ENCODE peak calls at places on chromosomes 6 and 20, in four cellular contexts. A is WTC11, J is K562, Z is HepG2. C is an unnamed sample.
A peak's percentile ranks its signal among the peaks of the same experiment; 100 is the strongest.

GRCh38 chr20:10924628-10925266 is 250.9 kb upstream of the JAG1 start:
- DNase-seq in Z (no peak), A (no peak), J (no peak), C (no peak)

GRCh38 chr6:154361476-154361875 is 4.9 kb upstream of the IPCEF1 start:
- DNase-seq in A (no peak), Z (no peak), J (no peak), C (no peak)

GRCh38 chr6:52603000-52603795 is 26.3 kb upstream of the TRAM2 start:
- DNase-seq in J (no peak), Z (no peak), A (no peak), C (no peak)

GRCh38 chr20:36676701-36677421 is 30.9 kb upstream of the SLA2 start:
- DNase-seq in J (no peak), Z (peak; percentile 83), A (peak; percentile 92), C (no peak)

GRCh38 chr6:110044093-110044492 is 66.0 kb downstream of the GPR6 start:
- DNase-seq in J (no peak), A (no peak), Z (no peak), C (no peak)

GRCh38 chr6:52399511-52400315 is 20.4 kb upstream of the EFHC1 start:
- DNase-seq in J (peak; percentile 54), Z (peak; percentile 77), A (peak; percentile 40), C (no peak)

GRCh38 chr20:38152175-38153010 is 12.7 kb downstream of the TGM2 start:
- DNase-seq in Z (peak; percentile 44), J (no peak), A (no peak), C (peak; percentile 25)

GRCh38 chr6:156379946-156380707 is 397.1 kb upstream of the ARID1B start:
- DNase-seq in J (no peak), A (no peak), Z (no peak), C (no peak)

GRCh38 chr6:39208233-39208720 is 21.0 kb downstream of the KCNK5 start:
- DNase-seq in Z (no peak), A (no peak), J (no peak), C (no peak)

GRCh38 chr6:9638861-9639260 is 776.0 kb downstream of the TFAP2A start:
- DNase-seq in J (no peak), A (no peak), Z (no peak), C (no peak)

GRCh38 chr20:45878076-45878731 is 2.8 kb upstream of the ZSWIM1 start:
- DNase-seq in A (no peak), J (peak; percentile 68), Z (no peak), C (no peak)

GRCh38 chr6:56335733-56336132 is 88.4 kb upstream of the COL21A1 start:
- DNase-seq in A (no peak), Z (no peak), J (no peak), C (no peak)

GRCh38 chr20:2283706-2284423 is 11.9 kb upstream of the TGM3 start:
- DNase-seq in J (no peak), Z (no peak), A (no peak), C (no peak)

GRCh38 chr6:15308445-15309213 is 62.8 kb downstream of the JARID2 start:
- DNase-seq in A (no peak), Z (no peak), J (no peak), C (no peak)

GRCh38 chr20:62088258-62089127 is 22.8 kb upstream of the TAF4 start:
- DNase-seq in A (no peak), J (peak; percentile 61), Z (peak; percentile 80), C (no peak)
- TF ChIP-seq ATF2 in A (no peak), J (peak; percentile 43), Z (no peak), C (no peak)

GRCh38 chr6:73665686-73666319 is 12.0 kb upstream of the SLC17A5 start:
- DNase-seq in Z (no peak), J (no peak), A (no peak), C (no peak)
- TF ChIP-seq ETV6 in Z (no peak), J (no peak), A (no peak), C (peak; percentile 33)

DNA sequence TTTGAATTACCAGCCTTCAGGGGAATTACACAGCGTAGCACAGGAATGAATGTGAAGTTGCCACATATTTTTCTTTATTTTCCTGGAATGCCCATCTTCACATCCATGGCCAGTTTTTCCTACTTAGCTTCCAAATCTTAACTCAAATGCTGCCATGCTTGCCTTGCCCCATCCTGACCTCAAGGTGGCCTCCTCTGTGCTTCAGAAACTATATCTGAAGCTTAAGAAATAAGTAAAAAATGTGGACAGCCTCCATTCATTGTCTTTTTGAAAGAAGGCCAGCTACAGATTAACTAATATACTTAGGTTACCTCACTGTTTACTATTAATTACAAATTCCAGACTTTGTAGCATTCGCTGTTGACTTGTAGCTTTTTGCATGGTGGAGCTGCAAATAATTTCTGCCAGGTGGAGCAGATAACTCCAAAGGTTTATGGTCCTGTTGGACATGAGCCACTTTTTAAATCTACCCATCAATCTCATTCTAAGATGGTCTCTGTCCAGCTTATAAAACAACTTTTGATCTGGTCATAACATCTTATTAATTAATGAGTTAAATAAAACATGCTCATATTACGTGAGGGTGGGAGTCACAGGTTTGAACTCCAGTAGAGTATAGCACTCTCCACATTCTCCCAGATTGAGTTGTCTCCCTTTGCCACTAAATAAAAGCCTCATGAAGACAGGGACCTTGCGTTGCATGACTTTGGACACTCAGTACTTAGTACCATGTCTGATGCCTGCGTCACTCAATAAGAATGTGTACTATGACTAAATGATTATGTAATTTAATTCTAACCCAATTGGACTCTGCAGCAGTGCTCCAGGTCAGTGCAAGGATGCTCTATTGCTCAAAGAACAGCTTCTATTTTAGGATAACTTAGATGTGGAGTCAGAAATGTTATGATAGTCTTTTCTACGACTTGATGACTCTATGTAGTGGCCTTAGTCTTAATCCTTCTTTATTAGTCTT is 678.6 kb upstream of the CITED2 start:
- DNase-seq in J (peak; percentile 32), Z (no peak), A (peak; percentile 13), C (no peak)
- TF ChIP-seq ATF2 in J (no peak), Z (no peak), A (no peak), C (no peak)

DNA sequence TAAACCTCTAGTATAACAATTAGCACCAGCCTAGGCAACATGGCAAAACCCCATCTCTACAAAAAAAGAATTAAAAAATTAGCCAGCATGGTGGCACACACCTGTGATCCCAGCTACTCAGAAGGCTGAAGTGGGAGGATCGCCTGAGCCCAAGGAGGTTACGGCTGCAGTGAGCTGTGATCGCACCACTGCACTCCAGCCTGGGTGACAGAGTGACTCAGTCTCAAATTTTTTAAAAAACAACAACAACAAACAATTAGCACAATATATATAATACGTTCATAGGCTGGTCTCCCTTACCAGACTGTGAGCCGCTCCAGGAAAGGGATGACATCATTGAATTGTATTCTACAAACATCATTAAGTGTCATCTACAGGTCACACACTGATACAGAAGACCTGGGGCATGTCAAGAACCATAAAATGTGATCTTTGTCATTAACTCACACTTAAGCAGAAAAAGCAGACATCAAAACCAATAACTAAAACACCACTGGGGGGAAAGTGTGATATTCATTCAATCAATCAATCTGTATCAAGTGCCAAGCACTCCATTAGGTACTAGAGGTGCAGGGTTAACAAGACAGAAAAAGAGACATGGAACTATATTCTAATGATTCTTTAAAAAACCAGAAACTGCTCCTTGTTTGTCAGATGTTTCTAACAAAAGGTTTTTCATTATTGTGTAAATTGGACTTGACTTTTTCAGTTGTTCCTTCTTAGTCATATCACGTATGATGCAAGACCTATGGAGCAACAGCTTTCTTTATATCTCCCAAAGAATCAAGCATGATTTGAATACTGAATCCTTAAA is 17.8 kb downstream of the MAP3K5 start:
- DNase-seq in J (no peak), Z (no peak), A (no peak), C (no peak)
- TF ChIP-seq ETV6 in J (no peak), Z (no peak), A (no peak), C (no peak)

DNA sequence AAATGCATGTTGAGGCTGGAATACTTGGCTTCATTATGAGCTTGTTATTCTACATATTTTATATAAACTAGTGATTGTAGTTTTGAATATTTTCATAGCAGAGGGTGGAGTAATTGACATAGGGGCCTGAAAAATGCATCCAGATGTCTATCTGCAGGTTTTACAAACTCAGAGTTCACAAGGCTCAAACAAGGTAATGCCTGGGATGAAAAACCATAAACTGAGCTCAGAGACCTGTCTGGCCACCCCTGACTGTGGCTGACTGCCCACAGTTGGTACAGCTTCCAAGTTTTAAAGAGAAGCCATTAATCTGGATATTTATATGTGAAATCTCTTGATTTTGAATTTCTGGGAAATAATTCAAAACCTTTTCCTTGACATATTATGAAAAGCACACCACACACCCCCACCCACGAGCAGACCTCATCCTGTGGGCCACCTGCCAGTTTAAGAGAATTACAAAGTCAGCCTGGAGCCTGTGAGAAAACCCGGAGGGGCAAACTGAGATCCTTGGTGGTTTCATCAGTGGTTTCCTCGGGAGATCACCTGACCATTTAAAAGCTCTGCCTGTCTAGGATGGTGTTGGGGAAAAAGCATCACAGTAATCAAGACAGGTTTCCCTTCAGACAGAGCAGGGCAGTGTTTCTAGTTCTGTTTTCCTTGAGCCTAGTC is 230.2 kb downstream of the SAMD5 start:
- DNase-seq in A (no peak), J (no peak), Z (no peak), C (no peak)
- TF ChIP-seq ATF2 in A (no peak), J (no peak), Z (no peak), C (no peak)

GRCh38 chr20:42294976-42295375 is 676.8 kb upstream of the CHD6 start:
- DNase-seq in J (no peak), Z (no peak), A (no peak), C (no peak)
- TF ChIP-seq ETV6 in J (no peak), Z (no peak), A (no peak), C (no peak)